ENCODE peak calls at places on chromosomes 16 and 17, in six cellular contexts. One of them, this sample, is unnamed.
A peak's percentile ranks its signal among the peaks of the same experiment; 100 is the strongest.

GRCh38 chr17:9414471-9414870 is 161.1 kb downstream of the STX8 start:
- DNase-seq in stimulated activated CD4-positive, alpha-beta T cell treated with anti-CD3 and anti-CD28 coated beads, Interleukin-15, amount 100 ng/mL, for 1 hour: no peak
- DNase-seq in tibial nerve: no peak
- DNase-seq in NCI-H345: no peak
- DNase-seq in psoas muscle: no peak
- DNase-seq in kidney glomerular epithelial cell: no peak
- DNase-seq in this sample: no peak

GRCh38 chr17:3012926-3013581 is 50.4 kb downstream of the OR1D5 start:
- DNase-seq in stimulated activated CD4-positive, alpha-beta T cell treated with anti-CD3 and anti-CD28 coated beads, Interleukin-15, amount 100 ng/mL, for 1 hour: peak; percentile 10
- DNase-seq in kidney glomerular epithelial cell: peak; percentile 14
- DNase-seq in psoas muscle: peak; percentile 64
- DNase-seq in NCI-H345: peak; percentile 21
- DNase-seq in tibial nerve: peak; percentile 30
- DNase-seq in this sample: no peak

GRCh38 chr17:2218426-2218825 is 85.2 kb downstream of the SMG6 start:
- DNase-seq in psoas muscle: no peak
- DNase-seq in stimulated activated CD4-positive, alpha-beta T cell treated with anti-CD3 and anti-CD28 coated beads, Interleukin-15, amount 100 ng/mL, for 1 hour: no peak
- DNase-seq in kidney glomerular epithelial cell: peak; percentile 48
- DNase-seq in tibial nerve: no peak
- DNase-seq in NCI-H345: no peak
- DNase-seq in this sample: no peak

GRCh38 chr17:80475949-80476876 is at the start of gene NPTX1:
- DNase-seq in psoas muscle: no peak
- DNase-seq in kidney glomerular epithelial cell: no peak
- DNase-seq in stimulated activated CD4-positive, alpha-beta T cell treated with anti-CD3 and anti-CD28 coated beads, Interleukin-15, amount 100 ng/mL, for 1 hour: no peak
- DNase-seq in tibial nerve: no peak
- DNase-seq in NCI-H345: peak; percentile 89
- DNase-seq in this sample: no peak

GRCh38 chr17:17495448-17496188 is 577 bp downstream of the RASD1 start:
- DNase-seq in stimulated activated CD4-positive, alpha-beta T cell treated with anti-CD3 and anti-CD28 coated beads, Interleukin-15, amount 100 ng/mL, for 1 hour: no peak
- DNase-seq in kidney glomerular epithelial cell: no peak
- DNase-seq in NCI-H345: no peak
- DNase-seq in tibial nerve: no peak
- DNase-seq in psoas muscle: peak; percentile 24
- DNase-seq in this sample: no peak

GRCh38 chr17:62109378-62109902 is 44.4 kb upstream of the MED13 start:
- DNase-seq in psoas muscle: no peak
- DNase-seq in NCI-H345: peak; percentile 47
- DNase-seq in tibial nerve: no peak
- DNase-seq in kidney glomerular epithelial cell: peak; percentile 74
- DNase-seq in stimulated activated CD4-positive, alpha-beta T cell treated with anti-CD3 and anti-CD28 coated beads, Interleukin-15, amount 100 ng/mL, for 1 hour: no peak
- DNase-seq in this sample: peak; percentile 6

GRCh38 chr16:85421338-85422123 is 191.6 kb upstream of the GSE1 start:
- DNase-seq in tibial nerve: no peak
- DNase-seq in kidney glomerular epithelial cell: no peak
- DNase-seq in psoas muscle: no peak
- DNase-seq in NCI-H345: no peak
- DNase-seq in stimulated activated CD4-positive, alpha-beta T cell treated with anti-CD3 and anti-CD28 coated beads, Interleukin-15, amount 100 ng/mL, for 1 hour: no peak
- DNase-seq in this sample: no peak

GRCh38 chr17:17934796-17935195 is 37.4 kb downstream of the TOM1L2 start:
- DNase-seq in tibial nerve: no peak
- DNase-seq in kidney glomerular epithelial cell: no peak
- DNase-seq in psoas muscle: no peak
- DNase-seq in NCI-H345: no peak
- DNase-seq in stimulated activated CD4-positive, alpha-beta T cell treated with anti-CD3 and anti-CD28 coated beads, Interleukin-15, amount 100 ng/mL, for 1 hour: no peak
- DNase-seq in this sample: no peak

GRCh38 chr17:61337247-61337812 is 62.3 kb upstream of the TBX2 start:
- DNase-seq in tibial nerve: no peak
- DNase-seq in stimulated activated CD4-positive, alpha-beta T cell treated with anti-CD3 and anti-CD28 coated beads, Interleukin-15, amount 100 ng/mL, for 1 hour: no peak
- DNase-seq in kidney glomerular epithelial cell: no peak
- DNase-seq in psoas muscle: no peak
- DNase-seq in NCI-H345: no peak
- DNase-seq in this sample: no peak

GRCh38 chr17:35245196-35245486 is 2.3 kb downstream of the SLFN5 start:
- DNase-seq in stimulated activated CD4-positive, alpha-beta T cell treated with anti-CD3 and anti-CD28 coated beads, Interleukin-15, amount 100 ng/mL, for 1 hour: no peak
- DNase-seq in NCI-H345: no peak
- DNase-seq in kidney glomerular epithelial cell: peak; percentile 84
- DNase-seq in tibial nerve: no peak
- DNase-seq in psoas muscle: no peak
- DNase-seq in this sample: no peak

GRCh38 chr16:19223235-19223847 is 55.3 kb downstream of the SYT17 start:
- DNase-seq in kidney glomerular epithelial cell: no peak
- DNase-seq in NCI-H345: no peak
- DNase-seq in tibial nerve: peak; percentile 17
- DNase-seq in stimulated activated CD4-positive, alpha-beta T cell treated with anti-CD3 and anti-CD28 coated beads, Interleukin-15, amount 100 ng/mL, for 1 hour: no peak
- DNase-seq in psoas muscle: no peak
- DNase-seq in this sample: no peak